ENCODE peak calls at places on chromosomes 5 and 9, in four cellular contexts. One of them, this sample, is unnamed.

GRCh38 chr9:86500667-86501435 is 146.6 kb upstream of the TUT7 start:
- DNase-seq in HepG2: no peak
- DNase-seq in SK-N-SH: no peak
- DNase-seq in stomach: no peak
- DNase-seq in this sample: no peak

GRCh38 chr9:126507318-126508109 is 106.2 kb upstream of the LMX1B start:
- DNase-seq in HepG2: no peak
- DNase-seq in SK-N-SH: no peak
- DNase-seq in stomach: no peak
- DNase-seq in this sample: no peak

GRCh38 chr9:124325816-124326215 is 68.1 kb downstream of the NEK6 start:
- DNase-seq in HepG2: no peak
- DNase-seq in SK-N-SH: no peak
- DNase-seq in stomach: no peak
- DNase-seq in this sample: no peak

GRCh38 chr5:167725741-167726140 is 565.7 kb upstream of the WWC1 start:
- DNase-seq in HepG2: no peak
- DNase-seq in SK-N-SH: no peak
- DNase-seq in stomach: no peak
- DNase-seq in this sample: no peak

GRCh38 chr9:95090871-95091573 is 226.5 kb downstream of the FANCC start:
- DNase-seq in HepG2: no peak
- DNase-seq in SK-N-SH: no peak
- DNase-seq in stomach: no peak
- DNase-seq in this sample: no peak

GRCh38 chr5:16707869-16708192 is 91.0 kb upstream of the RETREG1 start:
- DNase-seq in HepG2: no peak
- DNase-seq in SK-N-SH: no peak
- DNase-seq in stomach: peak; percentile 43
- DNase-seq in this sample: no peak

GRCh38 chr5:145568581-145568980 is 266.6 kb downstream of the PRELID2 start:
- DNase-seq in HepG2: no peak
- DNase-seq in SK-N-SH: no peak
- DNase-seq in stomach: no peak
- DNase-seq in this sample: no peak

GRCh38 chr5:43401827-43402226 is 10.4 kb downstream of the CCL28 start:
- DNase-seq in HepG2: peak; percentile 72
- DNase-seq in SK-N-SH: peak; percentile 51
- DNase-seq in stomach: no peak
- DNase-seq in this sample: no peak

GRCh38 chr9:133371261-133371711 is 4.6 kb downstream of the SURF4 start:
- DNase-seq in HepG2: no peak
- DNase-seq in SK-N-SH: no peak
- DNase-seq in stomach: no peak
- DNase-seq in this sample: no peak
- H3K4me1 ChIP-seq in HepG2: peaks cover 61% of the 10 kb centered on the region
- H3K4me1 ChIP-seq in SK-N-SH: peaks cover 5% of the 10 kb centered on the region
- H3K4me1 ChIP-seq in stomach: peaks cover 84% of the 10 kb centered on the region
- H3K4me1 ChIP-seq in this sample: peaks cover 81% of the 10 kb centered on the region

GRCh38 chr9:130780415-130780814 is 54.6 kb upstream of the ABL1 start:
- DNase-seq in HepG2: no peak
- DNase-seq in SK-N-SH: no peak
- DNase-seq in stomach: no peak
- DNase-seq in this sample: no peak

GRCh38 chr9:130779153-130779855 is 55.8 kb upstream of the ABL1 start:
- DNase-seq in HepG2: no peak
- DNase-seq in SK-N-SH: no peak
- DNase-seq in stomach: no peak
- DNase-seq in this sample: no peak

GRCh38 chr9:130782883-130783537 is 52.0 kb upstream of the ABL1 start:
- DNase-seq in HepG2: no peak
- DNase-seq in SK-N-SH: no peak
- DNase-seq in stomach: no peak
- DNase-seq in this sample: no peak

GRCh38 chr9:130785053-130785452 is 50.0 kb upstream of the ABL1 start:
- DNase-seq in HepG2: no peak
- DNase-seq in SK-N-SH: no peak
- DNase-seq in stomach: peak; percentile 47
- DNase-seq in this sample: no peak

DNA sequence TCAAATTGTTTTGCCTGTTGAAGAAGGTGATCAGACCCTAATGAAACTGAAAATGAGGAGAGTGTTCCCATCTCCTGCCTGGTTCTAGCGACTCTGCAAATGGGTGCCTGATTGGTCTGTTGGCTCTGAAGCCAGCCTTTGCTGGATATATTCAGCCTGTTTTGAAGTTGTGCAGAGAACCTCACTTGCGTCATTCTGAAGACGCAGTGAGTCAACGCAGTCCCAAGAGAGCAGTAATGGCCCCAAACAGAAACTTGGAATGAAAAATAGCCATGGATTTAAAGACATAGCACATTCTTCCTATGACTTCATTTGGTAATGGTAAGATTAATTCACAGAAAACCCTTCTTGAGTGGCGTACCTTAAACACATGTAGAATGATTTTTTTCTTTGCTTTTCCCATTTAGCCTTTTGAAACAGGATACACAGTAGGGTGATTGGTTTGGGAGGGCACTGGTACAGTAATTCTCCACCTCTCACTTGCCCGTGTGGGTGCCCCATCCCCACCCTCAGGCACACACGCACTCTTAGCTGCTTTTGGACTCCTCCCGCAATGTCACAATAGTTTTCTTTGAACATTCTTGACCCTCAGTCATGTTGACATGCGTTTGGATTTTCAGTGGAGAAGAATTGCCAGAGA is 54.1 kb upstream of the ABL1 start:
- DNase-seq in HepG2: no peak
- DNase-seq in SK-N-SH: no peak
- DNase-seq in stomach: no peak
- DNase-seq in this sample: peak; percentile 95
- TF ChIP-seq POLR2AphosphoS5 in HepG2: no peak
- TF ChIP-seq POLR2AphosphoS5 in SK-N-SH: peak; percentile 33
- TF ChIP-seq POLR2AphosphoS5 in stomach: peak; percentile 88
- TF ChIP-seq POLR2AphosphoS5 in this sample: peak; percentile 96

GRCh38 chr5:67014957-67015400 is 181.6 kb downstream of the CD180 start:
- DNase-seq in HepG2: no peak
- DNase-seq in SK-N-SH: no peak
- DNase-seq in stomach: peak; percentile 56
- DNase-seq in this sample: no peak

GRCh38 chr5:67013719-67014118 is 182.9 kb downstream of the CD180 start:
- DNase-seq in HepG2: no peak
- DNase-seq in SK-N-SH: no peak
- DNase-seq in stomach: no peak
- DNase-seq in this sample: no peak

GRCh38 chr5:67012241-67012640 is 184.4 kb downstream of the CD180 start:
- DNase-seq in HepG2: no peak
- DNase-seq in SK-N-SH: no peak
- DNase-seq in stomach: no peak
- DNase-seq in this sample: no peak

GRCh38 chr5:67015577-67016290 is 180.9 kb downstream of the CD180 start:
- DNase-seq in HepG2: no peak
- DNase-seq in SK-N-SH: no peak
- DNase-seq in stomach: no peak
- DNase-seq in this sample: no peak

DNA sequence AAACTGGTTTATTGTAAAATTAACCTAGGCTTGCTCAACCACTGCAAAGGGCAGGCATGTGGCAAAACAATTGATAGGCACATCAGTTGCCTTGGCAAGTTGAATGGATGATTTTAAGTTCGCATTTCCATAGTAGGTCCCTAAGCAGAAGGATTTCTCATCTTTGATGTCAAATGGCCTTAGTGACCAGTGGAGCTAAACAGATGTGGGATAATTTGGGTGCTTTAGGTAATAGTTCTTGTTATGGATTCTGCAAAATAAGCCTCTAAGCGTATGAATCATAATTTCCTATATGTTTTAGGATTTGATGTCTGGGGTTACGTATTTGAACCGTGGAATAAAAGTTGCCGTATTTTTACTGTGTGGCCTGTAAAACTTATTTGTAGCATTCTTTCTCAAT is 182.4 kb downstream of the CD180 start:
- DNase-seq in HepG2: no peak
- DNase-seq in SK-N-SH: no peak
- DNase-seq in stomach: no peak
- DNase-seq in this sample: no peak
- H3K4me1 ChIP-seq in HepG2: peaks cover 34% of the 10 kb centered on the region
- H3K4me1 ChIP-seq in SK-N-SH: peaks cover 19% of the 10 kb centered on the region
- H3K4me1 ChIP-seq in stomach: peaks cover 80% of the 10 kb centered on the region
- H3K4me1 ChIP-seq in this sample: peaks cover 45% of the 10 kb centered on the region

GRCh38 chr9:29422445-29422844 is 1849.2 kb upstream of the C9orf72 start:
- DNase-seq in HepG2: no peak
- DNase-seq in SK-N-SH: no peak
- DNase-seq in stomach: no peak
- DNase-seq in this sample: no peak
- TF ChIP-seq POLR2AphosphoS5 in HepG2: no peak
- TF ChIP-seq POLR2AphosphoS5 in SK-N-SH: no peak
- TF ChIP-seq POLR2AphosphoS5 in stomach: no peak
- TF ChIP-seq POLR2AphosphoS5 in this sample: no peak

DNA sequence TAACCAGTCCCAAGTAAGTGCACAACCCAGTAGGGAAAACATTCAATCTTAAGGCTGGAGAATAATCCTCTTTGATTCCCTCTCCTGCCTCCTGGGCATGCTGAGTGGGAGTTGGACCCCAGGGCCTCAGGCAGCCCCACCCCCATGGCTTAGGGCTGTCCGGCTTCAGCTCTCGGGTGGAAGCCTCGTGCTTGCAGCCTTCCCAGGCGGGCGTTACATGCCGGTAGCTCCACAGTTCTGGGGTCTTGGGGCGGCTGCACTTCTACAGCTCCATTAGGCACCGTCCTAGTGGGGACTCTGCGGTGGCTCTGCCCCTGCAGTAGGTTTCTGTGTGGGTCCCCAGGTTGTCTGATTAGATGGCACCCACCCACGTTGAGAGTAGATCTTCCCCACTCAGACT is 10.1 kb downstream of the GLIPR2 start:
- DNase-seq in HepG2: no peak
- DNase-seq in SK-N-SH: no peak
- DNase-seq in stomach: no peak
- DNase-seq in this sample: no peak
- H3K4me1 ChIP-seq in HepG2: peaks cover 40% of the 10 kb centered on the region
- H3K4me1 ChIP-seq in SK-N-SH: peaks cover 34% of the 10 kb centered on the region
- H3K4me1 ChIP-seq in stomach: peaks cover 98% of the 10 kb centered on the region
- H3K4me1 ChIP-seq in this sample: peaks cover 58% of the 10 kb centered on the region

GRCh38 chr5:91670565-91670964 is 287.4 kb upstream of the ARRDC3 start:
- DNase-seq in HepG2: no peak
- DNase-seq in SK-N-SH: no peak
- DNase-seq in stomach: no peak
- DNase-seq in this sample: no peak

DNA sequence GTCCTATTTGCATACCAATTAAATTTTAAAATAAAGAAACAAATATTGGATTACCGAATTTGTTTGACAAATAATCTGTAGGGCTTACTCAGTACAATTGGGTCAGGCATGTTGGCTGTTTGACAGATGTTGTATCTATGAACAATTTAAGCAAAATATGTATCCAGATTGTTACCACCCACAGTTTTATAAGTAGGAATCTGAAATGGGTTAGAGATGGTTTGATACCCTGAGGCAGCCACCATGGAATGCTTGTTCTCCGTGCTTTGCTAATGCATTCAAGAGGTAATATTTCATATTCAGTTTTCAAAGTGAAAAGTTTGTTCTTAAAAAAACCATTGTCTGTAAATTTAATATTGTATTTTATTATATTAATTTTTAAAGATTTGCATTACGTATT is 285.1 kb upstream of the ARRDC3 start:
- DNase-seq in HepG2: no peak
- DNase-seq in SK-N-SH: no peak
- DNase-seq in stomach: no peak
- DNase-seq in this sample: no peak
- TF ChIP-seq POLR2AphosphoS5 in HepG2: no peak
- TF ChIP-seq POLR2AphosphoS5 in SK-N-SH: no peak
- TF ChIP-seq POLR2AphosphoS5 in stomach: no peak
- TF ChIP-seq POLR2AphosphoS5 in this sample: no peak

DNA sequence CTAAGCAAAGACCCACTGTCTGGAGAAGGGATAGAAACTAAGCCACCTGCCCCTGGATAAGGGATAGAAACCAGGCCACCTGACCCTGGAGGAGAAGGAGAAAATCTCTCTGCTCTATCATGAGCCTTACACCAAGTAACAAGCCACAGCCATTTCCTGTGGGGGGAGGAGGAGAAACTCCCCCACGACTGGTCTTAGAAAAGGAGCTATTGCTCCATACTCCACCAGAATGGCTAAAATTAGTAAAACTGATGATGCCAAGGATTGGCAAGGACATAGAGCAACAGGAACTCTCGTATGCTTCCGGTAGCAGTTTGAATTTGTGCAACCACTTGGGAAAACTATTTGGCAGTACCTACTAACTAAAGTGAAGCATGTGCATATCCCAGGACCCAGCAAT is 70.8 kb downstream of the ACTL7B start:
- DNase-seq in HepG2: no peak
- DNase-seq in SK-N-SH: no peak
- DNase-seq in stomach: no peak
- DNase-seq in this sample: no peak
- H3K4me1 ChIP-seq in HepG2: peaks cover 44% of the 10 kb centered on the region
- H3K4me1 ChIP-seq in SK-N-SH: peaks cover 3% of the 10 kb centered on the region
- H3K4me1 ChIP-seq in stomach: peaks cover 30% of the 10 kb centered on the region
- H3K4me1 ChIP-seq in this sample: peaks cover 13% of the 10 kb centered on the region

GRCh38 chr5:72265032-72265903 is 54.8 kb downstream of the MRPS27 start:
- DNase-seq in HepG2: no peak
- DNase-seq in SK-N-SH: no peak
- DNase-seq in stomach: no peak
- DNase-seq in this sample: no peak
- TF ChIP-seq POLR2AphosphoS5 in HepG2: no peak
- TF ChIP-seq POLR2AphosphoS5 in SK-N-SH: no peak
- TF ChIP-seq POLR2AphosphoS5 in stomach: no peak
- TF ChIP-seq POLR2AphosphoS5 in this sample: no peak

DNA sequence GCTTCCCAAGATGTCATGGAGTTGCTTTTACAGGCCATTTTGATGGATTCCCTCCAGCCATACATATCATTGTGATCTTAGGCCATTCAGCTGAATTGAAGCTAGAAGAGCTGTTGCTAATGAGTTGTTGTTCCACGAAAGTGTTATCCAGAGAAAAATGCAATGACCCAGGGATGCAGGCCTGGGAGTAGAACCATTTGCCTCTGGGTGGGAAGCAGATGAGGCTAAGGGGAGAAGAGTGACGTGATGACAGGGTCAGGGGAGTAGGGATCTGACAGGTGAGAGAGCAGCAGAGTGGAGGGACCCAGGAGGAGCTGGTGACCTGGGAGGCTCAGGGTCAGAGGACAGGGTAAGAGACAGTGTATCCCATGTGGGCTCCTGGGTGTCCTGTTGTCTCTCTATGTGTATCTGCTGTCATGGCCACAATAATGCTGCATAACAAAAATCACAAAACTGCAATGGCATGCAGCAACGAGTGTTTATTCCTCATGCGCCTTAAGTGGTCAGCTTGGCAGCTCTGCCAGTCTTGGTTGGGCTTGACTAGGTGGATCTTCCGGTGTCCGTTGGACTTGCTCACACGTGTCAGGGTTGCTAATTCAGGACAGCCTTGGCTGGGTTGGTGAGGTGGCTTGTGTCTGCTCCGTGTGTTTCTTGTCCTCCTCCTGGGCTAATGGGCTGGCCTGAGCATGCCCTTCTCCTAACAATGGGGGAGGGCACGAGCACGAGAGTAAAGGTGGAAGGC is 90.6 kb downstream of the LIFR start:
- DNase-seq in HepG2: no peak
- DNase-seq in SK-N-SH: no peak
- DNase-seq in stomach: no peak
- DNase-seq in this sample: peak; percentile 85
- H3K4me1 ChIP-seq in HepG2: peaks cover 71% of the 10 kb centered on the region
- H3K4me1 ChIP-seq in SK-N-SH: peaks cover 43% of the 10 kb centered on the region
- H3K4me1 ChIP-seq in stomach: peaks cover 60% of the 10 kb centered on the region
- H3K4me1 ChIP-seq in this sample: peaks cover 64% of the 10 kb centered on the region